ENCODE peak calls at places on chromosome 5, in eight cellular contexts. A, T, Z, V, D, O, J and P are unnamed samples.

GRCh38 chr5:131466171-131466766 is 168.8 kb downstream of the RAPGEF6 start:
- DNase-seq in A (no peak), T (peak), O (peak), D (no peak), Z (peak), V (no peak), J (no peak), P (peak)

GRCh38 chr5:141650851-141651727 is at the start of gene FCHSD1:
- DNase-seq in J (peak), Z (no peak), A (peak), T (peak), V (peak), O (peak), D (peak), P (peak)

GRCh38 chr5:72040513-72040912 is 66.8 kb upstream of the MAP1B start:
- DNase-seq in O (no peak), A (no peak), J (no peak), Z (no peak), V (no peak), T (no peak), D (no peak), P (no peak)

GRCh38 chr5:83006683-83007283 is 70.4 kb downstream of the TMEM167A start:
- DNase-seq in J (no peak), Z (no peak), V (no peak), A (no peak), O (no peak), T (no peak), D (no peak), P (no peak)

GRCh38 chr5:148687427-148687826 is 33.1 kb upstream of the HTR4 start:
- DNase-seq in O (peak), A (peak), D (no peak), T (peak), J (no peak), V (no peak), Z (no peak), P (no peak)

GRCh38 chr5:135660826-135661555 is 82.2 kb upstream of the CXCL14 start:
- DNase-seq in O (no peak), Z (no peak), D (no peak), T (peak), A (no peak), V (no peak), J (no peak), P (no peak)

GRCh38 chr5:73122875-73123810 is 2.8 kb downstream of the TMEM171 start:
- DNase-seq in V (no peak), Z (peak), O (peak), T (peak), A (no peak), J (no peak), D (no peak), P (peak)

GRCh38 chr5:132271251-132272246 is 14.1 kb downstream of the PDLIM4 start:
- DNase-seq in O (peak), A (peak), T (no peak), J (no peak), Z (no peak), D (no peak), V (no peak), P (no peak)

GRCh38 chr5:28734396-28734795 is 1696.0 kb upstream of the CDH9 start:
- DNase-seq in D (no peak), A (no peak), V (no peak), J (no peak), Z (no peak), T (peak), O (no peak), P (no peak)

GRCh38 chr5:127562252-127562651 is 44.8 kb downstream of the PRRC1 start:
- DNase-seq in A (no peak), D (no peak), T (no peak), V (no peak), O (no peak), J (no peak), Z (no peak), P (no peak)

GRCh38 chr5:133992429-133993151 is 12.2 kb downstream of the VDAC1 start:
- DNase-seq in A (no peak), D (no peak), Z (no peak), J (no peak), V (no peak), O (no peak), T (no peak), P (no peak)

GRCh38 chr5:93532370-93532769 is 48.6 kb downstream of the NR2F1-AS1 start:
- DNase-seq in Z (peak), V (no peak), J (no peak), A (no peak), T (peak), D (no peak), O (no peak), P (peak)

GRCh38 chr5:76367623-76368366 is 35.3 kb upstream of the IQGAP2 start:
- DNase-seq in D (no peak), T (peak), Z (no peak), A (no peak), J (no peak), V (no peak), O (peak), P (no peak)

GRCh38 chr5:135535420-135535819 is 344 bp downstream of the NEUROG1 start:
- DNase-seq in V (no peak), T (no peak), O (no peak), A (no peak), Z (no peak), D (no peak), J (no peak), P (no peak)

GRCh38 chr5:172565455-172565854 is 75.6 kb upstream of the NEURL1B start:
- DNase-seq in A (no peak), O (no peak), J (no peak), Z (no peak), T (no peak), D (no peak), V (no peak), P (no peak)

GRCh38 chr5:128966375-128966774 is 1.1 kb downstream of the SLC27A6 start:
- DNase-seq in Z (no peak), J (no peak), O (no peak), T (no peak), D (no peak), A (no peak), V (no peak), P (no peak)

GRCh38 chr5:110754181-110754580 is 15.4 kb downstream of the SLC25A46 start:
- DNase-seq in A (no peak), V (no peak), D (no peak), T (no peak), J (no peak), O (no peak), Z (no peak), P (no peak)

GRCh38 chr5:103014983-103015382 is 105.0 kb downstream of the GIN1 start:
- DNase-seq in A (no peak), Z (peak), T (no peak), J (no peak), D (no peak), V (no peak), O (no peak), P (peak)

GRCh38 chr5:158923799-158924551 is 175.7 kb downstream of the EBF1 start:
- DNase-seq in A (no peak), Z (no peak), D (no peak), T (no peak), V (no peak), J (no peak), O (no peak), P (no peak)

GRCh38 chr5:22678886-22679285 is 174.3 kb downstream of the CDH12 start:
- DNase-seq in Z (no peak), J (no peak), T (no peak), O (no peak), D (no peak), V (no peak), A (no peak), P (no peak)

GRCh38 chr5:67676863-67677262 is 480.3 kb upstream of the CD180 start:
- DNase-seq in D (no peak), O (no peak), A (no peak), V (no peak), T (no peak), J (no peak), Z (no peak), P (no peak)

GRCh38 chr5:139205144-139205543 is 7.0 kb upstream of the SIL1 start:
- DNase-seq in V (no peak), D (no peak), J (no peak), T (no peak), A (no peak), O (no peak), Z (no peak), P (no peak)

GRCh38 chr5:68237715-68238114 is 22.2 kb downstream of the PIK3R1 start:
- DNase-seq in T (no peak), O (no peak), Z (no peak), V (no peak), D (no peak), A (no peak), J (no peak), P (no peak)

GRCh38 chr5:88884435-88884877 is 1.5 kb upstream of the MEF2C start:
- DNase-seq in T (no peak), O (no peak), Z (no peak), J (peak), A (no peak), D (no peak), V (no peak), P (no peak)